ENCODE peak calls at places on chromosomes 13 and 19, in six cellular contexts. H, F, B, Z, P and M are unnamed samples.

GRCh38 chr19:48553676-48554384 is 1.9 kb downstream of the SULT2B1 start:
- DNase-seq in B (no peak), Z (peak), H (peak), F (peak), P (peak), M (no peak)

GRCh38 chr19:49114630-49115363 is 627 bp downstream of the LIN7B start:
- DNase-seq in F (peak), B (peak), H (peak), Z (peak), P (peak), M (peak)

GRCh38 chr19:50558039-50558438 is 10.2 kb downstream of the LRRC4B start:
- DNase-seq in Z (no peak), F (no peak), H (no peak), B (no peak), P (no peak), M (no peak)

GRCh38 chr19:37403403-37403802 is 32.5 kb downstream of the ZNF527 start:
- DNase-seq in P (no peak), B (no peak), H (no peak), Z (no peak), F (no peak), M (no peak)

GRCh38 chr13:52353116-52353718 is 52.8 kb downstream of the THSD1 start:
- DNase-seq in F (no peak), B (no peak), Z (no peak), H (no peak), P (no peak), M (no peak)

GRCh38 chr19:4144666-4145261 is 8.7 kb upstream of the CREB3L3 start:
- DNase-seq in B (no peak), P (peak), F (peak), H (peak), Z (no peak), M (no peak)

GRCh38 chr13:49412749-49413148 is 31.1 kb downstream of the CAB39L start:
- DNase-seq in P (no peak), H (no peak), B (no peak), Z (no peak), F (no peak), M (no peak)

GRCh38 chr13:27455331-27455855 is 5.0 kb upstream of the MTIF3 start:
- DNase-seq in H (no peak), B (no peak), P (no peak), F (no peak), Z (no peak), M (no peak)

GRCh38 chr19:46975918-46976782 is 43.5 kb upstream of the NPAS1 start:
- DNase-seq in F (peak), Z (peak), P (peak), B (no peak), H (peak), M (peak)

GRCh38 chr19:1074512-1075283 is 7.7 kb downstream of the ARHGAP45 start:
- DNase-seq in F (no peak), B (peak), H (peak), Z (no peak), P (peak), M (peak)

GRCh38 chr19:29483641-29483920 is 42.2 kb upstream of the VSTM2B start:
- DNase-seq in P (no peak), B (no peak), F (no peak), Z (no peak), H (no peak), M (no peak)

GRCh38 chr13:36354842-36355241 is 8.6 kb upstream of the SPART start:
- DNase-seq in F (no peak), H (no peak), P (no peak), Z (no peak), B (no peak), M (no peak)

GRCh38 chr13:98284677-98285076 is 107.6 kb upstream of the RNF113B start:
- DNase-seq in F (no peak), P (no peak), H (no peak), Z (no peak), B (peak), M (no peak)

GRCh38 chr13:109212630-109213029 is 573.8 kb downstream of the IRS2 start:
- DNase-seq in B (no peak), P (no peak), H (no peak), F (no peak), Z (no peak), M (no peak)

GRCh38 chr13:27034678-27035111 is 136.9 kb downstream of the USP12 start:
- DNase-seq in B (no peak), Z (no peak), F (no peak), H (no peak), P (peak), M (peak)